ENCODE peak calls at places on chromosomes 1 and 21, in four cellular contexts. O, C, Q and A are unnamed samples.

GRCh38 chr1:98389809-98390208 is 271.7 kb upstream of the SNX7 start:
- DNase-seq in O (no peak), C (no peak), Q (peak; percentile 81), A (peak; percentile 82)

GRCh38 chr1:244735404-244735803 is 82.5 kb downstream of the DESI2 start:
- DNase-seq in O (peak; percentile 34), C (no peak), Q (peak; percentile 22), A (peak; percentile 10)

GRCh38 chr1:156859523-156860112 is 701 bp upstream of the INSRR start:
- DNase-seq in O (peak; percentile 55), C (no peak), Q (no peak), A (peak; percentile 9)

GRCh38 chr1:187999973-188000372 is 1171.2 kb downstream of the PLA2G4A start:
- DNase-seq in O (peak; percentile 18), C (no peak), Q (no peak), A (no peak)

GRCh38 chr1:77447669-77448068 is 165.8 kb downstream of the AK5 start:
- DNase-seq in O (no peak), C (no peak), Q (no peak), A (no peak)

GRCh38 chr1:63082754-63083153 is 239.6 kb upstream of the FOXD3 start:
- DNase-seq in O (no peak), C (no peak), Q (no peak), A (no peak)

GRCh38 chr1:235781807-235782206 is 84.9 kb downstream of the LYST start:
- DNase-seq in O (no peak), C (no peak), Q (peak; percentile 33), A (peak; percentile 5)

GRCh38 chr1:206691604-206692003 is 6.9 kb downstream of the MAPKAPK2 start:
- DNase-seq in O (no peak), C (no peak), Q (peak; percentile 65), A (no peak)

GRCh38 chr1:207284209-207284892 is 37.1 kb upstream of the CD55 start:
- DNase-seq in O (no peak), C (no peak), Q (no peak), A (peak; percentile 79)

GRCh38 chr1:172268237-172268636 is 152.2 kb upstream of the C1orf105 start:
- DNase-seq in O (no peak), C (no peak), Q (peak; percentile 56), A (peak; percentile 77)

GRCh38 chr1:93623875-93624274 is 57.8 kb downstream of the BCAR3 start:
- DNase-seq in O (no peak), C (no peak), Q (peak; percentile 79), A (peak; percentile 86)

GRCh38 chr21:36910581-36911307 is 55.7 kb downstream of the HLCS start:
- DNase-seq in O (no peak), C (no peak), Q (peak; percentile 35), A (peak; percentile 69)

GRCh38 chr1:54096491-54097235 is 43.3 kb downstream of the TCEANC2 start:
- DNase-seq in O (no peak), C (peak; percentile 16), Q (no peak), A (no peak)

GRCh38 chr1:97252076-97252475 is 530.5 kb downstream of the PTBP2 start:
- DNase-seq in O (no peak), C (no peak), Q (peak; percentile 93), A (peak; percentile 95)

GRCh38 chr1:241998950-241999495 is at the start of gene MAP1LC3C:
- DNase-seq in O (peak; percentile 28), C (no peak), Q (no peak), A (no peak)

GRCh38 chr1:23018661-23019093 is 591 bp upstream of the KDM1A start:
- DNase-seq in O (peak; percentile 42), C (peak; percentile 26), Q (no peak), A (peak; percentile 53)

GRCh38 chr1:6041432-6042062 is 4.1 kb upstream of the KCNAB2 start:
- DNase-seq in O (peak; percentile 79), C (peak; percentile 37), Q (peak; percentile 21), A (peak; percentile 6)

GRCh38 chr1:226691257-226691656 is 47.8 kb downstream of the ITPKB start:
- DNase-seq in O (no peak), C (no peak), Q (no peak), A (no peak)

GRCh38 chr1:231557898-231558710 is 29.6 kb downstream of the TSNAX start:
- DNase-seq in O (no peak), C (no peak), Q (peak; percentile 65), A (peak; percentile 30)

GRCh38 chr1:26697978-26698849 is 2.4 kb downstream of the ARID1A start:
- DNase-seq in O (peak; percentile 62), C (peak; percentile 74), Q (peak; percentile 97), A (peak; percentile 97)

GRCh38 chr1:92784051-92784638 is 763 bp downstream of the EVI5 start:
- DNase-seq in O (peak; percentile 28), C (peak; percentile 52), Q (peak; percentile 68), A (peak; percentile 58)

GRCh38 chr1:157639800-157640199 is 41.9 kb upstream of the FCRL4 start:
- DNase-seq in O (no peak), C (no peak), Q (no peak), A (no peak)

GRCh38 chr1:63731117-63732043 is 42.4 kb upstream of the ROR1 start:
- DNase-seq in O (peak; percentile 96), C (peak; percentile 62), Q (peak; percentile 99), A (peak; percentile 95)

GRCh38 chr21:35048183-35048601 is 910 bp downstream of the RUNX1 start:
- DNase-seq in O (no peak), C (no peak), Q (no peak), A (peak; percentile 51)

GRCh38 chr21:31731802-31732537 is at the start of gene SCAF4:
- DNase-seq in O (peak; percentile 89), C (peak; percentile 92), Q (peak; percentile 81), A (peak; percentile 90)

GRCh38 chr1:226590626-226591025 is 42.1 kb downstream of the STUM start:
- DNase-seq in O (no peak), C (no peak), Q (no peak), A (no peak)

GRCh38 chr1:41517039-41517438 is 32.6 kb upstream of the EDN2 start:
- DNase-seq in O (no peak), C (no peak), Q (no peak), A (no peak)

GRCh38 chr1:41515131-41515678 is 30.7 kb upstream of the EDN2 start:
- DNase-seq in O (peak; percentile 38), C (peak; percentile 73), Q (no peak), A (no peak)

GRCh38 chr1:41514381-41514780 is 29.9 kb upstream of the EDN2 start:
- DNase-seq in O (no peak), C (peak; percentile 71), Q (no peak), A (no peak)

GRCh38 chr1:41515778-41516167 is 31.3 kb upstream of the EDN2 start:
- DNase-seq in O (no peak), C (no peak), Q (no peak), A (no peak)

DNA sequence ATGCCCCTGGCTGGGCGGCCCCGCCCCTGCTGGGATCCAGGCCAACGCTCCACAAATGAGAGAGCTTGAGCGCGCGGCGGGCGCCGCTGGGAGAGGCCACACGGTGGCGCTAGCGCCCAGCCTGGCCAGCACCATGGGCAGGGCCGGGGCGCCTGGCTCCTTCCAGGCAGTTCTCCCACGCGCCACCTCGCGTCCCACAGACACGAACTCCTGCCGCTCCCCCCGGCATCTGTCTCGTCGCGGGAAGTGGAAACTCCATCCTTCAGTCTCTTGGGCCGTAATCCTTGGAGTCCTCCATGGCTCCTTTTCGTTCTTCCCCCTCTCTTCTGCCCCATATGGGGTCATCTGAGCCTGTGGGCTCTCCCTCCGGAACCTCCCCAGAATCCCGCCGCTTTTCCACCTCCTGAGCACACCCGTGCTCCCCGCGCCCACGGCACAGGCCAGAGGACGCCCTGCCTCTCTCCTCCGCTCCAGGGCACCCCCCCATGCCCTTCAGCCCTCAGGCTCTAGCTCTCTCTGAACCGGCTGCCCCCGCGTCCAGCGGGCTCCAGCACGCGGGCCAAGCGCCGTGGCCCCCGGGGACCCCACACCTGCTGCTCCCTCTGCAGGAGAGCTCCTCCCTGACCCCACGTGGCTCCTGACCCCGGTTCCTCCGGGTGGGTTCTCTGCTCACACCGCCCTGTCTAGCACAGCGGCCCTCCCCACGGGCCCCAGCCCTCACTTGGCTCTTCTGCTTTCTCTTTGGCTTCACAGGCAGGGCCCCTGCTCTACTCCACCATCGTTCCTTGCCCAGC is 31.9 kb upstream of the EDN2 start:
- DNase-seq in O (peak; percentile 83), C (peak; percentile 91), Q (peak; percentile 77), A (peak; percentile 83)
- TF ChIP-seq CTCF in O (peak; percentile 60), C (peak; percentile 92), Q (peak; percentile 59), A (peak; percentile 72)

GRCh38 chr21:42236014-42236413 is 17.1 kb downstream of the ABCG1 start:
- DNase-seq in O (no peak), C (no peak), Q (no peak), A (no peak)

GRCh38 chr21:42236693-42237092 is 17.8 kb downstream of the ABCG1 start:
- DNase-seq in O (no peak), C (no peak), Q (no peak), A (no peak)

GRCh38 chr21:42234026-42234425 is 15.1 kb downstream of the ABCG1 start:
- DNase-seq in O (peak; percentile 48), C (no peak), Q (no peak), A (no peak)

GRCh38 chr21:42234464-42235241 is 15.7 kb downstream of the ABCG1 start:
- DNase-seq in O (peak; percentile 86), C (peak; percentile 80), Q (no peak), A (no peak)

DNA sequence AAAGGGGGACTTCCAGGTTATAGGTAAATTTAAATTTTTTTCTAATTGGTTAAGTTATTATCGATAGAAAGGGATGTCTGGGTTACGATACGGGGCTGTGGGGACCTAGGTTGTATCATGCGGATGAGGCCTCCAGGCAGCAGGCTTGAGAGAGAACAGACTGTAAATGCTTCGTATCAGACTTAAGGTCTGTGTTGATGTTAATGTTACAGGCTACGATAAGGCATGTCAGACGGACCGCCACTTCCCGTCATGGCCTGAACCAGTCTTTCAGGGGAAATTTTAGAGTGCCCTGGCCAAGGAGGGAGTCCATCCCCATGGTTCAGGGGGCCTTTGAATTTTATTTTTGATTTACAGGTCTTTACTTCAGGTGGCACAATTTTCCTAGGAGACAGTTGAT is 16.7 kb downstream of the ABCG1 start:
- DNase-seq in O (no peak), C (no peak), Q (no peak), A (no peak)
- H3K4me3 ChIP-seq in O (peak overlapping the region; percentile 65), C (peak overlapping the region; percentile 37), Q (no peak overlapping the region), A (no peak overlapping the region)

GRCh38 chr1:4139646-4140045 is 239.6 kb upstream of the C1orf174 start:
- DNase-seq in O (no peak), C (no peak), Q (no peak), A (no peak)
- TF ChIP-seq CTCF in O (no peak), C (no peak), Q (no peak), A (no peak)

GRCh38 chr1:60899464-60899863 is 182.9 kb upstream of the NFIA start:
- DNase-seq in O (no peak), C (no peak), Q (no peak), A (no peak)

GRCh38 chr1:60898987-60899386 is 183.4 kb upstream of the NFIA start:
- DNase-seq in O (no peak), C (no peak), Q (no peak), A (no peak)

GRCh38 chr1:60895167-60896124 is 186.9 kb upstream of the NFIA start:
- DNase-seq in O (no peak), C (no peak), Q (no peak), A (no peak)

GRCh38 chr1:60898413-60898812 is 183.9 kb upstream of the NFIA start:
- DNase-seq in O (no peak), C (no peak), Q (no peak), A (no peak)

DNA sequence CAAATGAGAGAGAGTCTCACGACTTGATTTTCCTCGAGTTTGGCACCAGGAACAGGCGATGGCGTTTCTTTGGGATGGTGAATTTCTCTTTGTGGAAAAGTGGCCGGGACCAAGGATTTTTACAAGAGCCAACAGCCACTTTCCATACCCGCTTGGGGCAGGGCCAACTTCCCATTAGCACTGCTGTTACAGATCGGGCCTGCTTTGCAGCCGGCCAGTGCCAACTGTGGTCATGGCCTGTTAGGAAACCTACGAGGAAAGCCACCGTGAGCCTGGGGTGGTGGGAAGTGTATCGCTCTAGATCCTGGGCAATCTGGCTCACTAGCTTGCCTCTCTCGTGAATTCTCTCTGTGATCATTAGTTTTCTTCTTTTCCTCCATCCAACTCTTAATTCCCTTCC is 185.4 kb upstream of the NFIA start:
- DNase-seq in O (no peak), C (no peak), Q (no peak), A (no peak)
- H3K4me3 ChIP-seq in O (no peak overlapping the region), C (no peak overlapping the region), Q (no peak overlapping the region), A (no peak overlapping the region)